ENCODE peak calls at places on chromosomes 13 and 19, in eight cellular contexts. One of them, this sample, is unnamed.

GRCh38 chr19:42229263-42229854 is 9.2 kb downstream of the ZNF526 start:
- DNase-seq in hippocampal formation: no peak
- DNase-seq in cerebellar nuclear complex: no peak
- DNase-seq in activated naive CD8-positive, alpha-beta T cell treated with anti-CD3 and anti-CD28 coated beads for 36 hours: no peak
- DNase-seq in posterior cingulate gyrus: no peak
- DNase-seq in neural crest cell: no peak
- DNase-seq in left ventricle myocardium inferior: no peak
- DNase-seq in activated T-helper 1 cell treated with Interleukin-2 at 50 U/mL for 16 hours: no peak
- DNase-seq in this sample: no peak

GRCh38 chr13:41827507-41828213 is 133.2 kb downstream of the VWA8 start:
- DNase-seq in hippocampal formation: no peak
- DNase-seq in cerebellar nuclear complex: no peak
- DNase-seq in activated naive CD8-positive, alpha-beta T cell treated with anti-CD3 and anti-CD28 coated beads for 36 hours: no peak
- DNase-seq in posterior cingulate gyrus: no peak
- DNase-seq in neural crest cell: no peak
- DNase-seq in left ventricle myocardium inferior: no peak
- DNase-seq in activated T-helper 1 cell treated with Interleukin-2 at 50 U/mL for 16 hours: no peak
- DNase-seq in this sample: peak; percentile 22

GRCh38 chr19:2865334-2866221 is 1.6 kb upstream of the ZNF556 start:
- DNase-seq in hippocampal formation: no peak
- DNase-seq in cerebellar nuclear complex: no peak
- DNase-seq in activated naive CD8-positive, alpha-beta T cell treated with anti-CD3 and anti-CD28 coated beads for 36 hours: no peak
- DNase-seq in posterior cingulate gyrus: no peak
- DNase-seq in neural crest cell: no peak
- DNase-seq in left ventricle myocardium inferior: no peak
- DNase-seq in activated T-helper 1 cell treated with Interleukin-2 at 50 U/mL for 16 hours: no peak
- DNase-seq in this sample: no peak

GRCh38 chr13:62629618-62630017 is 1214.0 kb upstream of the PCDH20 start:
- DNase-seq in hippocampal formation: no peak
- DNase-seq in cerebellar nuclear complex: no peak
- DNase-seq in activated naive CD8-positive, alpha-beta T cell treated with anti-CD3 and anti-CD28 coated beads for 36 hours: no peak
- DNase-seq in posterior cingulate gyrus: no peak
- DNase-seq in neural crest cell: no peak
- DNase-seq in left ventricle myocardium inferior: no peak
- DNase-seq in activated T-helper 1 cell treated with Interleukin-2 at 50 U/mL for 16 hours: no peak
- DNase-seq in this sample: no peak

GRCh38 chr13:112679932-112680677 is 9.7 kb upstream of the ATP11A start:
- DNase-seq in hippocampal formation: no peak
- DNase-seq in cerebellar nuclear complex: no peak
- DNase-seq in activated naive CD8-positive, alpha-beta T cell treated with anti-CD3 and anti-CD28 coated beads for 36 hours: no peak
- DNase-seq in posterior cingulate gyrus: peak; percentile 45
- DNase-seq in neural crest cell: no peak
- DNase-seq in left ventricle myocardium inferior: no peak
- DNase-seq in activated T-helper 1 cell treated with Interleukin-2 at 50 U/mL for 16 hours: no peak
- DNase-seq in this sample: no peak

GRCh38 chr13:40077396-40078027 is 422.1 kb downstream of the COG6 start:
- DNase-seq in hippocampal formation: no peak
- DNase-seq in cerebellar nuclear complex: no peak
- DNase-seq in activated naive CD8-positive, alpha-beta T cell treated with anti-CD3 and anti-CD28 coated beads for 36 hours: no peak
- DNase-seq in posterior cingulate gyrus: no peak
- DNase-seq in neural crest cell: no peak
- DNase-seq in left ventricle myocardium inferior: no peak
- DNase-seq in activated T-helper 1 cell treated with Interleukin-2 at 50 U/mL for 16 hours: no peak
- DNase-seq in this sample: no peak

GRCh38 chr19:38304866-38305429 is 897 bp downstream of the C19orf33 start:
- DNase-seq in hippocampal formation: no peak
- DNase-seq in cerebellar nuclear complex: no peak
- DNase-seq in activated naive CD8-positive, alpha-beta T cell treated with anti-CD3 and anti-CD28 coated beads for 36 hours: no peak
- DNase-seq in posterior cingulate gyrus: no peak
- DNase-seq in neural crest cell: no peak
- DNase-seq in left ventricle myocardium inferior: peak; percentile 55
- DNase-seq in activated T-helper 1 cell treated with Interleukin-2 at 50 U/mL for 16 hours: no peak
- DNase-seq in this sample: peak; percentile 72

GRCh38 chr19:48780684-48781391 is 25.5 kb downstream of the FGF21 start:
- DNase-seq in hippocampal formation: no peak
- DNase-seq in cerebellar nuclear complex: no peak
- DNase-seq in activated naive CD8-positive, alpha-beta T cell treated with anti-CD3 and anti-CD28 coated beads for 36 hours: no peak
- DNase-seq in posterior cingulate gyrus: no peak
- DNase-seq in neural crest cell: no peak
- DNase-seq in left ventricle myocardium inferior: no peak
- DNase-seq in activated T-helper 1 cell treated with Interleukin-2 at 50 U/mL for 16 hours: no peak
- DNase-seq in this sample: no peak

GRCh38 chr13:33353210-33353609 is 67.7 kb upstream of the STARD13 start:
- DNase-seq in hippocampal formation: peak; percentile 48
- DNase-seq in cerebellar nuclear complex: no peak
- DNase-seq in activated naive CD8-positive, alpha-beta T cell treated with anti-CD3 and anti-CD28 coated beads for 36 hours: no peak
- DNase-seq in posterior cingulate gyrus: peak; percentile 82
- DNase-seq in neural crest cell: no peak
- DNase-seq in left ventricle myocardium inferior: peak; percentile 47
- DNase-seq in activated T-helper 1 cell treated with Interleukin-2 at 50 U/mL for 16 hours: no peak
- DNase-seq in this sample: peak; percentile 71

GRCh38 chr13:103133551-103133950 is 67.3 kb upstream of the SLC10A2 start:
- DNase-seq in hippocampal formation: no peak
- DNase-seq in cerebellar nuclear complex: no peak
- DNase-seq in activated naive CD8-positive, alpha-beta T cell treated with anti-CD3 and anti-CD28 coated beads for 36 hours: no peak
- DNase-seq in posterior cingulate gyrus: no peak
- DNase-seq in neural crest cell: no peak
- DNase-seq in left ventricle myocardium inferior: no peak
- DNase-seq in activated T-helper 1 cell treated with Interleukin-2 at 50 U/mL for 16 hours: no peak
- DNase-seq in this sample: no peak

GRCh38 chr19:5955638-5955935 is 22.4 kb downstream of the RANBP3 start:
- DNase-seq in hippocampal formation: no peak
- DNase-seq in cerebellar nuclear complex: no peak
- DNase-seq in activated naive CD8-positive, alpha-beta T cell treated with anti-CD3 and anti-CD28 coated beads for 36 hours: no peak
- DNase-seq in posterior cingulate gyrus: peak; percentile 2
- DNase-seq in neural crest cell: no peak
- DNase-seq in left ventricle myocardium inferior: no peak
- DNase-seq in activated T-helper 1 cell treated with Interleukin-2 at 50 U/mL for 16 hours: no peak
- DNase-seq in this sample: no peak

GRCh38 chr13:26324294-26324693 is 70.4 kb downstream of the CDK8 start:
- DNase-seq in hippocampal formation: no peak
- DNase-seq in cerebellar nuclear complex: no peak
- DNase-seq in activated naive CD8-positive, alpha-beta T cell treated with anti-CD3 and anti-CD28 coated beads for 36 hours: no peak
- DNase-seq in posterior cingulate gyrus: no peak
- DNase-seq in neural crest cell: no peak
- DNase-seq in left ventricle myocardium inferior: no peak
- DNase-seq in activated T-helper 1 cell treated with Interleukin-2 at 50 U/mL for 16 hours: no peak
- DNase-seq in this sample: no peak

This sample was measured in right cardiac atrium.